ENCODE peak calls at places on chromosome 5, in eight cellular contexts. U is choroid plexus epithelial cell, F is adrenal gland, W is cardiac fibroblast, P is spleen, M is lower lobe of right lung, R is cardiac muscle cell, A is fibroblast of the aortic adventitia. N is an unnamed sample.

GRCh38 chr5:100900142-100900795 is 2.8 kb downstream of the ST8SIA4 start:
- DNase-seq in U (peak), F (peak), W (peak), P (peak), M (peak), R (peak), A (peak), N (no peak)

GRCh38 chr5:59354274-59354673 is 539.3 kb downstream of the PDE4D start:
- DNase-seq in U (no peak), F (no peak), W (no peak), P (no peak), M (no peak), R (no peak), A (no peak), N (no peak)

GRCh38 chr5:120631611-120632010 is 167.5 kb downstream of the PRR16 start:
- DNase-seq in U (no peak), F (no peak), W (no peak), P (no peak), M (no peak), R (no peak), A (no peak), N (no peak)

GRCh38 chr5:9395736-9396135 is 150.1 kb downstream of the SEMA5A start:
- DNase-seq in U (no peak), F (no peak), W (no peak), P (no peak), M (no peak), R (no peak), A (no peak), N (no peak)

GRCh38 chr5:181218795-181219124 is 4.3 kb upstream of the TRIM41 start:
- DNase-seq in U (no peak), F (no peak), W (peak), P (no peak), M (no peak), R (no peak), A (no peak), N (no peak)

GRCh38 chr5:180860273-180860886 is 696 bp downstream of the ZFP62 start:
- DNase-seq in U (peak), F (no peak), W (peak), P (peak), M (peak), R (no peak), A (peak), N (no peak)

GRCh38 chr5:131783874-131784273 is 12.9 kb downstream of the FNIP1 start:
- DNase-seq in U (no peak), F (no peak), W (no peak), P (no peak), M (no peak), R (no peak), A (no peak), N (no peak)

GRCh38 chr5:91103353-91104061 is 279.6 kb downstream of the ARRDC3 start:
- DNase-seq in U (peak), F (no peak), W (peak), P (no peak), M (no peak), R (no peak), A (peak), N (no peak)

GRCh38 chr5:125412051-125412560 is 665.7 kb upstream of the ZNF608 start:
- DNase-seq in U (peak), F (peak), W (peak), P (no peak), M (no peak), R (peak), A (peak), N (no peak)

GRCh38 chr5:120106912-120107525 is 357.1 kb upstream of the PRR16 start:
- DNase-seq in U (no peak), F (no peak), W (no peak), P (no peak), M (no peak), R (no peak), A (no peak), N (no peak)

GRCh38 chr5:81334304-81335061 is 33.1 kb downstream of the ZCCHC9 start:
- DNase-seq in U (no peak), F (no peak), W (peak), P (no peak), M (no peak), R (no peak), A (peak), N (no peak)
- H3K4me3 ChIP-seq in U (no peak), F (no peak), W (peak), P (no peak), M (no peak), R (no peak), A (peak), N (no peak)

DNA sequence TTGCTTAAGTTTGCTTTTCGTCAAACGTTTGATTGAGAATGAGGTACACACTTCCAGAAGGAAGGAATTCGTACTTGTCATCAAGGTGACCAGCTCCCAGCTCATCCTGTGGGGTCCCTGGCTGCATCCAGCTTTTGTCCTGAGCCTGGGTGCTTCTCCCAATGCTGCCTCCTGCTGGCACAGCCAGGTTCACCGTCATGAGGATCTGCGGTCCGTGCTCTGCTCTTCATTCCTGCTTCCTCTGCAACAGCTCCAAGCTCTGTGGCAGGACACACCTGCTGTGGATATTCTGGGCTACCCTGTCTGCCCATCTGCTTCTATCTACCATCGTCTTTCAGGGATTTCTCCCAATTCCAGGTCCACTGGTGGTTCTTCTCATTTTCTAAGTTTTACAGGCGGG is 13.3 kb upstream of the UBE2QL1 start:
- DNase-seq in U (peak), F (no peak), W (peak), P (no peak), M (no peak), R (peak), A (no peak), N (no peak)
- TF ChIP-seq CTCF in U (peak), F (no peak), W (no peak), P (no peak), M (peak), R (peak), A (peak), N (peak)

DNA sequence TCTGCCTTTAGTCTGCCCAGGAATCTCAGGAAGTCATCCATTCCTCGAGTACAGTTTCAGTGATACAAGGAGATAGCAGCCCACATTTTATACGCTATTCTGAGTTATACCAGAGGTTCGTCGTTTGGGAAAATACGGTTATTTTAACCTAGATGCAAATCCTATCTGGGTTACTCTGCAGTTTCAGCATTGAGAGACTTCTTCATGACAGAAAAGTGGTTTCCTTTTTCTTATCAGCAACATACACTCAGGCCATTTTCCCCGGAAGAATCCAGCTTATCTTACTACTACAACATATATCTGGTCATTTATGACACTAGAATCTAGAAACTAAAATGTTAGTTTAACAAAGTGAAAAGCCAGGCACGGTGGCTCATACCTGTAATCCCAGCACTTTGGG is 83.4 kb upstream of the IQGAP2 start:
- DNase-seq in U (no peak), F (no peak), W (no peak), P (no peak), M (no peak), R (no peak), A (no peak), N (no peak)
- H3K4me3 ChIP-seq in U (no peak), F (no peak), W (no peak), P (no peak), M (no peak), R (no peak), A (no peak), N (no peak)

GRCh38 chr5:147690595-147690994 is 91.9 kb downstream of the JAKMIP2 start:
- DNase-seq in U (peak), F (no peak), W (no peak), P (no peak), M (no peak), R (peak), A (no peak), N (no peak)
- TF ChIP-seq CTCF in U (peak), F (no peak), W (no peak), P (no peak), M (no peak), R (peak), A (no peak), N (no peak)

GRCh38 chr5:93151121-93151520 is 429.9 kb downstream of the NR2F1-AS1 start:
- DNase-seq in U (peak), F (no peak), W (peak), P (no peak), M (no peak), R (no peak), A (peak), N (no peak)
- H3K4me3 ChIP-seq in U (no peak), F (no peak), W (no peak), P (no peak), M (no peak), R (no peak), A (no peak), N (no peak)

DNA sequence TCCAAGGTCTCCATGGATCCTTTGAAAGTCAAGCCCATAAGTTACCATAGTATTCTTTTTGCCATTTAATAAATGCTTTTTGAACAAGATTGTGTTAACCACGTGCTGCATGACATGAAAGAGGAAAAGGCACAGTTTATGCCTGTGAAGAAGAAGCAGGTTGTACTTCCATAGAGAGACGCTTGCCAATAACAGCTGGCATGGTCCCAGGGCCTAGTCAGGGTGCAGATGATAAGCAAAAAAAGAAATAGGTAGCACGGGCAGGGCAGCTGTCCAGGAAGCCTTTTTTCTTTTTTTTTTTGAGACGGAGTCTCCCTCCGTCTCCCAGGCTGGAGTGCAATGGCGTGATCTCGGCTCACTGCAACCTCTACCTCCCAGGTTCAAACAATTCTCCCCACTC is 71.8 kb upstream of the CLINT1 start:
- DNase-seq in U (no peak), F (peak), W (no peak), P (no peak), M (no peak), R (no peak), A (no peak), N (no peak)
- TF ChIP-seq CTCF in U (no peak), F (no peak), W (no peak), P (no peak), M (no peak), R (no peak), A (no peak), N (no peak)

GRCh38 chr5:73445708-73446630 is 2.6 kb downstream of the FOXD1 start:
- DNase-seq in U (no peak), F (no peak), W (no peak), P (no peak), M (no peak), R (no peak), A (peak), N (no peak)
- H3K4me3 ChIP-seq in U (peak), F (no peak), W (peak), P (no peak), M (peak), R (no peak), A (peak), N (peak)

DNA sequence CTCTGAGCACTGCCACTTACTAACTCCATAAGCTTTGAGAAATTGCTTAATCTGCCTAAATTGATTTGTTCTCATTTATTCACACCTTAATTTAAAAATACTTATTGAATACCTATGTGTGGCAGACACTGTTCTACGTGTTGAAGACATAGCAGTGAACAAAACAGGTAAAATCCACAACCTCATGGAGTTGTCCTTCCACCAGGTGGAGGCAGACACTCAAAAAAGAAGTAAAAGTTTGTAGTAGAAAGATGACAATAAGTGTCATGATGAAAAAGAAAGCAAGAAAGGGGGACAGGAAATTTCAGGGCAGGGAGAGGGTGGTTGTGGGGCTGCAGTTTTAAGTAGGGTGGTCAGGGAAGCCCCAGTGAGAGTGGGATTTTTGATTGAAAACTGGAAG is 94.9 kb downstream of the SREK1 start:
- DNase-seq in U (peak), F (no peak), W (peak), P (no peak), M (no peak), R (no peak), A (no peak), N (no peak)
- TF ChIP-seq CTCF in U (peak), F (no peak), W (peak), P (no peak), M (no peak), R (peak), A (no peak), N (peak)

DNA sequence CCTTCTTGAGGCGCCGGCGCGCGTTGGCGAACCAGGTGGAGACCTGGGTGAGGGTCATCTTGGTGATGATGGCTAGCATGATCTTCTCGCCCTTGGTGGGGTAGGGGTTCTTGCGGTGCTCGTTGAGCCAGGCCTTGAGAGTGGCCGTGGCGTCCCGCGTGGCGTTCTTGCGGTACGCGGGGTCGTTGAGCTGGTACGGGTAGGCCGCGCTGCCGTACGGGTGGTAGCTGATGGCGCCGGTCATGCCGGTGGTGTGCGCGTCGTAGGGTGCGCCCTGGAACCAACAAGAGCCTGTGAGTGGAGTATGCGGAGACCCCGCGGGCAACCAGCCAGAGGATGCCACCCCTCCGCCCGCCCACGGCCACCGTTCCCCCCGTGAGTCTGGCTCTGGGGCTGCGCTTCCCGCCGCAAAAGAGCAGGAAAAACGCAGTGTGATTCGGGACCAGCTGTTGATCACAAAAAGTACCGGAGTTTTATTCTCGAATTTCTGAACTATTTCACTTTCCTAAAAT is 1.9 kb downstream of the IRX2 start:
- DNase-seq in U (no peak), F (no peak), W (no peak), P (no peak), M (peak), R (no peak), A (no peak), N (no peak)
- H3K4me3 ChIP-seq in U (no peak), F (no peak), W (no peak), P (no peak), M (peak), R (peak), A (peak), N (peak)

GRCh38 chr5:178324481-178325310 is 92.1 kb upstream of the PHYKPL start:
- DNase-seq in U (no peak), F (no peak), W (no peak), P (peak), M (peak), R (no peak), A (no peak), N (no peak)
- TF ChIP-seq CTCF in U (no peak), F (no peak), W (no peak), P (no peak), M (no peak), R (no peak), A (no peak), N (no peak)

N was measured in astrocyte of the cerebellum.